ENCODE peak calls at places on chromosome 9, in five cellular contexts. One of them, this sample, is unnamed. For H3K4me1, the result is how much of the 10 kb centered on the place peaks cover.

GRCh38 chr9:92328225-92328624 is 2.5 kb downstream of the CENPP start:
- DNase-seq in MM.1S: no peak
- DNase-seq in H9: no peak
- DNase-seq in HCT116: peak
- DNase-seq in GM23248: peak
- DNase-seq in this sample: no peak

GRCh38 chr9:137953683-137954438 is 76.3 kb downstream of the CACNA1B start:
- DNase-seq in GM23248: no peak
- DNase-seq in HCT116: no peak
- DNase-seq in H9: no peak
- DNase-seq in MM.1S: no peak
- DNase-seq in this sample: no peak

GRCh38 chr9:99966720-99967119 is 60.3 kb downstream of the STX17 start:
- DNase-seq in MM.1S: no peak
- DNase-seq in H9: peak
- DNase-seq in HCT116: peak
- DNase-seq in GM23248: no peak
- DNase-seq in this sample: peak

GRCh38 chr9:90641868-90642558 is 611 bp downstream of the DIRAS2 start:
- DNase-seq in H9: no peak
- DNase-seq in MM.1S: no peak
- DNase-seq in GM23248: peak
- DNase-seq in HCT116: no peak
- DNase-seq in this sample: peak

GRCh38 chr9:83432104-83432627 is 106.0 kb downstream of the FRMD3 start:
- DNase-seq in HCT116: no peak
- DNase-seq in GM23248: peak
- DNase-seq in MM.1S: no peak
- DNase-seq in H9: peak
- DNase-seq in this sample: peak

GRCh38 chr9:126050605-126050990 is 276.0 kb upstream of the MVB12B start:
- DNase-seq in MM.1S: no peak
- DNase-seq in GM23248: no peak
- DNase-seq in H9: no peak
- DNase-seq in HCT116: no peak
- DNase-seq in this sample: no peak

GRCh38 chr9:106945727-106946690 is 83.0 kb downstream of the ZNF462 start:
- DNase-seq in GM23248: peak
- DNase-seq in HCT116: no peak
- DNase-seq in MM.1S: no peak
- DNase-seq in H9: no peak
- DNase-seq in this sample: no peak

GRCh38 chr9:101311759-101312420 is 72.9 kb downstream of the BAAT start:
- DNase-seq in MM.1S: peak
- DNase-seq in H9: no peak
- DNase-seq in GM23248: peak
- DNase-seq in HCT116: peak
- DNase-seq in this sample: peak

GRCh38 chr9:18438300-18438925 is 35.5 kb upstream of the ADAMTSL1 start:
- DNase-seq in GM23248: peak
- DNase-seq in H9: peak
- DNase-seq in MM.1S: no peak
- DNase-seq in HCT116: no peak
- DNase-seq in this sample: no peak

GRCh38 chr9:97842960-97843359 is 10.1 kb upstream of the FOXE1 start:
- DNase-seq in HCT116: no peak
- DNase-seq in GM23248: no peak
- DNase-seq in MM.1S: no peak
- DNase-seq in H9: no peak
- DNase-seq in this sample: no peak

GRCh38 chr9:69931340-69931739 is 110.7 kb downstream of the CFAP95 start:
- DNase-seq in GM23248: peak
- DNase-seq in MM.1S: no peak
- DNase-seq in HCT116: no peak
- DNase-seq in H9: peak
- DNase-seq in this sample: peak

GRCh38 chr9:75455444-75455921 is 367.2 kb downstream of the OSTF1 start:
- DNase-seq in HCT116: no peak
- DNase-seq in GM23248: peak
- DNase-seq in H9: no peak
- DNase-seq in MM.1S: peak
- DNase-seq in this sample: peak

GRCh38 chr9:133684461-133685361 is 48.5 kb downstream of the DBH start:
- DNase-seq in GM23248: no peak
- DNase-seq in MM.1S: no peak
- DNase-seq in H9: no peak
- DNase-seq in HCT116: no peak
- DNase-seq in this sample: no peak

GRCh38 chr9:36936498-36936831 is 97.6 kb downstream of the PAX5 start:
- DNase-seq in MM.1S: no peak
- DNase-seq in GM23248: no peak
- DNase-seq in HCT116: no peak
- DNase-seq in H9: no peak
- DNase-seq in this sample: no peak

GRCh38 chr9:96293481-96293880 is 8.5 kb downstream of the HSD17B3 start:
- DNase-seq in H9: no peak
- DNase-seq in GM23248: peak
- DNase-seq in MM.1S: no peak
- DNase-seq in HCT116: peak
- DNase-seq in this sample: no peak

GRCh38 chr9:37862530-37862929 is 41.4 kb downstream of the SLC25A51 start:
- DNase-seq in MM.1S: no peak
- DNase-seq in GM23248: no peak
- DNase-seq in H9: no peak
- DNase-seq in HCT116: no peak
- DNase-seq in this sample: no peak

GRCh38 chr9:91811024-91811909 is 138.8 kb downstream of the ROR2 start:
- DNase-seq in MM.1S: no peak
- DNase-seq in HCT116: no peak
- DNase-seq in GM23248: no peak
- DNase-seq in H9: no peak
- DNase-seq in this sample: no peak

DNA sequence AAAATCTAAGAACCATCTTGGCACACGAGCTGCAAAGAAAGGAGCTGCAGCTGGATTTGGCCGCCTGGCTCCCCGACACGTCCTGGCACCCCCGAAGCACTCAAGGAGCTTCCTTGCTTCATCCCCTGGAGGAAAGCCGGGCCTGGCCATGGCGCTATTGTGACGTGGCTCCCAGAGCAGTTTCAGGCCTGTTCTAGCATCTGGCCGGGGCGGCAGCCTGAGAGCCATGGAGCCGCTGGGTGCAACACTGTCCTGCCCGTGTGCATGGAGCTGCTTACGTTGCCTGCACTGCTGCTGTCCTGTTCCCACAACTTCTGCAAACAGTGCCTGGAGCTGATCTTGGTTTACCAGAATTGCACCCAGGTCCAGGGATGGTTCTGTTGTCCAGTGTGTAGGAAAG is 63.5 kb downstream of the PTPDC1 start:
- DNase-seq in MM.1S: no peak
- DNase-seq in H9: no peak
- DNase-seq in GM23248: no peak
- DNase-seq in HCT116: no peak
- DNase-seq in this sample: no peak
- H2AFZ ChIP-seq in MM.1S: no peak
- H2AFZ ChIP-seq in H9: no peak
- H2AFZ ChIP-seq in GM23248: no peak
- H2AFZ ChIP-seq in HCT116: no peak
- H2AFZ ChIP-seq in this sample: no peak

GRCh38 chr9:5551771-5552170 is 41.4 kb downstream of the PDCD1LG2 start:
- DNase-seq in MM.1S: no peak
- DNase-seq in HCT116: no peak
- DNase-seq in H9: no peak
- DNase-seq in GM23248: no peak
- DNase-seq in this sample: no peak
- H3K4me1 ChIP-seq in MM.1S: under half
- H3K4me1 ChIP-seq in HCT116: under half
- H3K4me1 ChIP-seq in H9: under half
- H3K4me1 ChIP-seq in GM23248: under half
- H3K4me1 ChIP-seq in this sample: under half

DNA sequence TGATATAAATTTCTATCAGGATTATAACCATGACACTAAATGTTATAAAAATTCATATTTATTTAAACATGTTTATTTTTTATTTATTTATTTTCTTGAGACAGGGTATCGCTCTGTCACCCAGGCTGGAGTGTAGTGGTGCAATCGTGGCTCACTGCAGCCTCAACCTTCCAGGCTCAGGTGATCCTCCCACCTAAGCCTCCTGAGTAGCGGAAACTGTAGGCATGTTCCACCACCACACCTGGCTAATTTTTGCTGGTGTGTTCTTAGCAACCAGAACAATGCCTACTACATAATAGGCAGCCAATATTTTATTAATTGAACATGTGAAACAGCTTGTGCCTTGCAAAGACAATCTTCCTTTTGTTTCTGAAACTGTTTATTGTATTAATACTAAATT is 6.5 kb upstream of the PTBP3 start:
- DNase-seq in GM23248: no peak
- DNase-seq in MM.1S: no peak
- DNase-seq in H9: no peak
- DNase-seq in HCT116: no peak
- DNase-seq in this sample: no peak
- H2AFZ ChIP-seq in GM23248: no peak
- H2AFZ ChIP-seq in MM.1S: no peak
- H2AFZ ChIP-seq in H9: no peak
- H2AFZ ChIP-seq in HCT116: no peak
- H2AFZ ChIP-seq in this sample: no peak

GRCh38 chr9:119559056-119559455 is 189.8 kb upstream of the BRINP1 start:
- DNase-seq in HCT116: no peak
- DNase-seq in GM23248: no peak
- DNase-seq in MM.1S: no peak
- DNase-seq in H9: no peak
- DNase-seq in this sample: no peak
- H3K4me1 ChIP-seq in HCT116: under half
- H3K4me1 ChIP-seq in GM23248: under half
- H3K4me1 ChIP-seq in MM.1S: under half
- H3K4me1 ChIP-seq in H9: under half
- H3K4me1 ChIP-seq in this sample: under half